ENCODE peak calls at places on chromosomes 4 and X, in ten cellular contexts. One of them, this sample, is unnamed.

GRCh38 chr4:89598602-89599001 is 238.4 kb downstream of the SNCA start:
- DNase-seq in EL: no peak
- DNase-seq in occipital lobe: no peak
- DNase-seq in GM20000: no peak
- DNase-seq in RWPE1: peak
- DNase-seq in MM.1S: no peak
- DNase-seq in activated CD4-positive, alpha-beta T cell treated with anti-CD3 and anti-CD28 coated beads for 4 hours: no peak
- DNase-seq in CD4-positive, alpha-beta T cell: no peak
- DNase-seq in AG20443: no peak
- DNase-seq in stomach: no peak
- DNase-seq in this sample: no peak

GRCh38 chr4:187993827-187994226 is 1.7 kb upstream of the ZFP42 start:
- DNase-seq in EL: no peak
- DNase-seq in RWPE1: no peak
- DNase-seq in AG20443: no peak
- DNase-seq in CD4-positive, alpha-beta T cell: no peak
- DNase-seq in MM.1S: no peak
- DNase-seq in activated CD4-positive, alpha-beta T cell treated with anti-CD3 and anti-CD28 coated beads for 4 hours: no peak
- DNase-seq in stomach: no peak
- DNase-seq in GM20000: no peak
- DNase-seq in occipital lobe: no peak
- DNase-seq in this sample: no peak

GRCh38 chr4:5866841-5867782 is 25.8 kb downstream of the CRMP1 start:
- DNase-seq in EL: no peak
- DNase-seq in activated CD4-positive, alpha-beta T cell treated with anti-CD3 and anti-CD28 coated beads for 4 hours: no peak
- DNase-seq in stomach: no peak
- DNase-seq in RWPE1: no peak
- DNase-seq in AG20443: no peak
- DNase-seq in GM20000: no peak
- DNase-seq in MM.1S: peak
- DNase-seq in occipital lobe: no peak
- DNase-seq in CD4-positive, alpha-beta T cell: no peak
- DNase-seq in this sample: no peak

GRCh38 chr4:78227411-78228057 is 170.4 kb downstream of the FRAS1 start:
- DNase-seq in GM20000: no peak
- DNase-seq in stomach: no peak
- DNase-seq in EL: no peak
- DNase-seq in activated CD4-positive, alpha-beta T cell treated with anti-CD3 and anti-CD28 coated beads for 4 hours: no peak
- DNase-seq in occipital lobe: no peak
- DNase-seq in CD4-positive, alpha-beta T cell: no peak
- DNase-seq in RWPE1: no peak
- DNase-seq in MM.1S: no peak
- DNase-seq in AG20443: no peak
- DNase-seq in this sample: no peak

GRCh38 chr4:102623622-102624021 is 122.5 kb downstream of the NFKB1 start:
- DNase-seq in RWPE1: no peak
- DNase-seq in AG20443: no peak
- DNase-seq in GM20000: no peak
- DNase-seq in stomach: no peak
- DNase-seq in occipital lobe: no peak
- DNase-seq in EL: peak
- DNase-seq in CD4-positive, alpha-beta T cell: no peak
- DNase-seq in activated CD4-positive, alpha-beta T cell treated with anti-CD3 and anti-CD28 coated beads for 4 hours: no peak
- DNase-seq in MM.1S: no peak
- DNase-seq in this sample: no peak

GRCh38 chrX:7889138-7889537 is 38.1 kb downstream of the PNPLA4 start:
- DNase-seq in AG20443: no peak
- DNase-seq in occipital lobe: no peak
- DNase-seq in EL: peak
- DNase-seq in stomach: no peak
- DNase-seq in GM20000: no peak
- DNase-seq in CD4-positive, alpha-beta T cell: no peak
- DNase-seq in activated CD4-positive, alpha-beta T cell treated with anti-CD3 and anti-CD28 coated beads for 4 hours: no peak
- DNase-seq in MM.1S: peak
- DNase-seq in RWPE1: no peak
- DNase-seq in this sample: no peak

GRCh38 chr4:5639556-5639955 is 68.8 kb downstream of the EVC2 start:
- DNase-seq in stomach: no peak
- DNase-seq in activated CD4-positive, alpha-beta T cell treated with anti-CD3 and anti-CD28 coated beads for 4 hours: no peak
- DNase-seq in MM.1S: no peak
- DNase-seq in EL: no peak
- DNase-seq in RWPE1: no peak
- DNase-seq in occipital lobe: no peak
- DNase-seq in GM20000: no peak
- DNase-seq in AG20443: no peak
- DNase-seq in CD4-positive, alpha-beta T cell: no peak
- DNase-seq in this sample: no peak

GRCh38 chr4:26522478-26522877 is 32.2 kb upstream of the CCKAR start:
- DNase-seq in GM20000: no peak
- DNase-seq in stomach: no peak
- DNase-seq in AG20443: peak
- DNase-seq in occipital lobe: no peak
- DNase-seq in EL: peak
- DNase-seq in CD4-positive, alpha-beta T cell: no peak
- DNase-seq in RWPE1: peak
- DNase-seq in MM.1S: no peak
- DNase-seq in activated CD4-positive, alpha-beta T cell treated with anti-CD3 and anti-CD28 coated beads for 4 hours: no peak
- DNase-seq in this sample: no peak

GRCh38 chrX:36241397-36241796 is 321.9 kb downstream of the CFAP47 start:
- DNase-seq in activated CD4-positive, alpha-beta T cell treated with anti-CD3 and anti-CD28 coated beads for 4 hours: no peak
- DNase-seq in RWPE1: no peak
- DNase-seq in EL: no peak
- DNase-seq in AG20443: no peak
- DNase-seq in CD4-positive, alpha-beta T cell: no peak
- DNase-seq in MM.1S: no peak
- DNase-seq in GM20000: no peak
- DNase-seq in stomach: no peak
- DNase-seq in occipital lobe: no peak
- DNase-seq in this sample: no peak

GRCh38 chrX:22095306-22095705 is 63.2 kb downstream of the PHEX start:
- DNase-seq in EL: no peak
- DNase-seq in MM.1S: no peak
- DNase-seq in AG20443: peak
- DNase-seq in stomach: no peak
- DNase-seq in CD4-positive, alpha-beta T cell: no peak
- DNase-seq in RWPE1: no peak
- DNase-seq in GM20000: no peak
- DNase-seq in occipital lobe: no peak
- DNase-seq in activated CD4-positive, alpha-beta T cell treated with anti-CD3 and anti-CD28 coated beads for 4 hours: no peak
- DNase-seq in this sample: no peak

GRCh38 chr4:183823394-183823793 is 81.7 kb upstream of the STOX2 start:
- DNase-seq in EL: peak
- DNase-seq in RWPE1: peak
- DNase-seq in AG20443: peak
- DNase-seq in CD4-positive, alpha-beta T cell: no peak
- DNase-seq in MM.1S: no peak
- DNase-seq in GM20000: no peak
- DNase-seq in stomach: no peak
- DNase-seq in activated CD4-positive, alpha-beta T cell treated with anti-CD3 and anti-CD28 coated beads for 4 hours: no peak
- DNase-seq in occipital lobe: no peak
- DNase-seq in this sample: no peak

GRCh38 chrX:132426695-132427281 is 62.0 kb downstream of the MBNL3 start:
- DNase-seq in stomach: no peak
- DNase-seq in EL: peak
- DNase-seq in MM.1S: no peak
- DNase-seq in GM20000: no peak
- DNase-seq in CD4-positive, alpha-beta T cell: no peak
- DNase-seq in AG20443: peak
- DNase-seq in activated CD4-positive, alpha-beta T cell treated with anti-CD3 and anti-CD28 coated beads for 4 hours: no peak
- DNase-seq in occipital lobe: no peak
- DNase-seq in RWPE1: no peak
- DNase-seq in this sample: no peak

GRCh38 chr4:112007361-112007760 is 137.9 kb upstream of the FAM241A start:
- DNase-seq in occipital lobe: no peak
- DNase-seq in GM20000: no peak
- DNase-seq in EL: no peak
- DNase-seq in CD4-positive, alpha-beta T cell: no peak
- DNase-seq in AG20443: no peak
- DNase-seq in activated CD4-positive, alpha-beta T cell treated with anti-CD3 and anti-CD28 coated beads for 4 hours: no peak
- DNase-seq in RWPE1: no peak
- DNase-seq in MM.1S: no peak
- DNase-seq in stomach: no peak
- DNase-seq in this sample: no peak

GRCh38 chr4:173490817-173491518 is 39.1 kb downstream of the HAND2 start:
- DNase-seq in stomach: no peak
- DNase-seq in occipital lobe: no peak
- DNase-seq in EL: peak
- DNase-seq in MM.1S: no peak
- DNase-seq in AG20443: peak
- DNase-seq in activated CD4-positive, alpha-beta T cell treated with anti-CD3 and anti-CD28 coated beads for 4 hours: no peak
- DNase-seq in CD4-positive, alpha-beta T cell: no peak
- DNase-seq in RWPE1: no peak
- DNase-seq in GM20000: no peak
- DNase-seq in this sample: no peak

GRCh38 chr4:177442623-177443155 is 452 bp upstream of the AGA start:
- DNase-seq in occipital lobe: no peak
- DNase-seq in CD4-positive, alpha-beta T cell: no peak
- DNase-seq in AG20443: no peak
- DNase-seq in RWPE1: no peak
- DNase-seq in stomach: no peak
- DNase-seq in EL: no peak
- DNase-seq in MM.1S: peak
- DNase-seq in GM20000: peak
- DNase-seq in activated CD4-positive, alpha-beta T cell treated with anti-CD3 and anti-CD28 coated beads for 4 hours: peak
- DNase-seq in this sample: peak

GRCh38 chr4:145567471-145567870 is 51.7 kb upstream of the MMAA start:
- DNase-seq in CD4-positive, alpha-beta T cell: no peak
- DNase-seq in MM.1S: no peak
- DNase-seq in occipital lobe: no peak
- DNase-seq in RWPE1: no peak
- DNase-seq in GM20000: no peak
- DNase-seq in activated CD4-positive, alpha-beta T cell treated with anti-CD3 and anti-CD28 coated beads for 4 hours: no peak
- DNase-seq in AG20443: no peak
- DNase-seq in EL: no peak
- DNase-seq in stomach: no peak
- DNase-seq in this sample: no peak

GRCh38 chrX:22526339-22526738 is 253.6 kb downstream of the CBLL2 start:
- DNase-seq in MM.1S: no peak
- DNase-seq in RWPE1: peak
- DNase-seq in stomach: no peak
- DNase-seq in AG20443: peak
- DNase-seq in EL: peak
- DNase-seq in occipital lobe: no peak
- DNase-seq in CD4-positive, alpha-beta T cell: no peak
- DNase-seq in GM20000: peak
- DNase-seq in activated CD4-positive, alpha-beta T cell treated with anti-CD3 and anti-CD28 coated beads for 4 hours: no peak
- DNase-seq in this sample: peak

GRCh38 chrX:129594781-129595180 is 54.7 kb downstream of the OCRL start:
- DNase-seq in occipital lobe: no peak
- DNase-seq in CD4-positive, alpha-beta T cell: no peak
- DNase-seq in stomach: no peak
- DNase-seq in AG20443: no peak
- DNase-seq in RWPE1: no peak
- DNase-seq in activated CD4-positive, alpha-beta T cell treated with anti-CD3 and anti-CD28 coated beads for 4 hours: no peak
- DNase-seq in EL: no peak
- DNase-seq in GM20000: no peak
- DNase-seq in MM.1S: no peak
- DNase-seq in this sample: no peak

GRCh38 chr4:121340247-121340646 is 40.6 kb downstream of the QRFPR start:
- DNase-seq in GM20000: no peak
- DNase-seq in AG20443: no peak
- DNase-seq in MM.1S: no peak
- DNase-seq in CD4-positive, alpha-beta T cell: no peak
- DNase-seq in activated CD4-positive, alpha-beta T cell treated with anti-CD3 and anti-CD28 coated beads for 4 hours: no peak
- DNase-seq in EL: no peak
- DNase-seq in RWPE1: no peak
- DNase-seq in stomach: no peak
- DNase-seq in occipital lobe: no peak
- DNase-seq in this sample: no peak

GRCh38 chr4:92090887-92091286 is 212.9 kb upstream of the GRID2 start:
- DNase-seq in activated CD4-positive, alpha-beta T cell treated with anti-CD3 and anti-CD28 coated beads for 4 hours: no peak
- DNase-seq in occipital lobe: no peak
- DNase-seq in CD4-positive, alpha-beta T cell: no peak
- DNase-seq in AG20443: no peak
- DNase-seq in EL: no peak
- DNase-seq in stomach: no peak
- DNase-seq in MM.1S: no peak
- DNase-seq in GM20000: no peak
- DNase-seq in RWPE1: no peak
- DNase-seq in this sample: no peak

GRCh38 chr4:110515676-110516075 is 39.7 kb downstream of the ENPEP start:
- DNase-seq in AG20443: no peak
- DNase-seq in CD4-positive, alpha-beta T cell: no peak
- DNase-seq in occipital lobe: no peak
- DNase-seq in stomach: no peak
- DNase-seq in EL: peak
- DNase-seq in MM.1S: peak
- DNase-seq in RWPE1: no peak
- DNase-seq in activated CD4-positive, alpha-beta T cell treated with anti-CD3 and anti-CD28 coated beads for 4 hours: no peak
- DNase-seq in GM20000: no peak
- DNase-seq in this sample: no peak

GRCh38 chr4:139734875-139735380 is 69.3 kb downstream of the MGST2 start:
- DNase-seq in MM.1S: peak
- DNase-seq in EL: peak
- DNase-seq in GM20000: peak
- DNase-seq in activated CD4-positive, alpha-beta T cell treated with anti-CD3 and anti-CD28 coated beads for 4 hours: peak
- DNase-seq in stomach: peak
- DNase-seq in occipital lobe: peak
- DNase-seq in RWPE1: peak
- DNase-seq in CD4-positive, alpha-beta T cell: peak
- DNase-seq in AG20443: peak
- DNase-seq in this sample: peak

GRCh38 chr4:107283587-107284559 is 247.8 kb upstream of the DKK2 start:
- DNase-seq in EL: peak
- DNase-seq in activated CD4-positive, alpha-beta T cell treated with anti-CD3 and anti-CD28 coated beads for 4 hours: no peak
- DNase-seq in GM20000: no peak
- DNase-seq in MM.1S: no peak
- DNase-seq in stomach: no peak
- DNase-seq in CD4-positive, alpha-beta T cell: no peak
- DNase-seq in occipital lobe: no peak
- DNase-seq in AG20443: peak
- DNase-seq in RWPE1: peak
- DNase-seq in this sample: no peak

GRCh38 chr4:19776929-19777328 is 474.8 kb upstream of the SLIT2 start:
- DNase-seq in occipital lobe: no peak
- DNase-seq in GM20000: no peak
- DNase-seq in CD4-positive, alpha-beta T cell: no peak
- DNase-seq in EL: peak
- DNase-seq in MM.1S: no peak
- DNase-seq in activated CD4-positive, alpha-beta T cell treated with anti-CD3 and anti-CD28 coated beads for 4 hours: no peak
- DNase-seq in stomach: no peak
- DNase-seq in RWPE1: no peak
- DNase-seq in AG20443: peak
- DNase-seq in this sample: no peak

GRCh38 chrX:8653956-8654355 is 78.0 kb downstream of the ANOS1 start:
- DNase-seq in EL: no peak
- DNase-seq in GM20000: no peak
- DNase-seq in activated CD4-positive, alpha-beta T cell treated with anti-CD3 and anti-CD28 coated beads for 4 hours: no peak
- DNase-seq in stomach: no peak
- DNase-seq in RWPE1: peak
- DNase-seq in AG20443: no peak
- DNase-seq in MM.1S: no peak
- DNase-seq in occipital lobe: no peak
- DNase-seq in CD4-positive, alpha-beta T cell: no peak
- DNase-seq in this sample: no peak

GRCh38 chrX:38811515-38812239 is 10.4 kb downstream of the MID1IP1 start:
- DNase-seq in activated CD4-positive, alpha-beta T cell treated with anti-CD3 and anti-CD28 coated beads for 4 hours: no peak
- DNase-seq in CD4-positive, alpha-beta T cell: no peak
- DNase-seq in MM.1S: peak
- DNase-seq in EL: peak
- DNase-seq in RWPE1: peak
- DNase-seq in stomach: no peak
- DNase-seq in occipital lobe: no peak
- DNase-seq in AG20443: no peak
- DNase-seq in GM20000: peak
- DNase-seq in this sample: no peak

GRCh38 chrX:37905436-37906147 is 58.2 kb upstream of the DYNLT3 start:
- DNase-seq in MM.1S: no peak
- DNase-seq in GM20000: no peak
- DNase-seq in AG20443: peak
- DNase-seq in occipital lobe: no peak
- DNase-seq in EL: peak
- DNase-seq in RWPE1: no peak
- DNase-seq in stomach: peak
- DNase-seq in activated CD4-positive, alpha-beta T cell treated with anti-CD3 and anti-CD28 coated beads for 4 hours: no peak
- DNase-seq in CD4-positive, alpha-beta T cell: no peak
- DNase-seq in this sample: no peak

GRCh38 chr4:165207016-165207430 is 338 bp upstream of the KLHL2 start:
- DNase-seq in occipital lobe: peak
- DNase-seq in activated CD4-positive, alpha-beta T cell treated with anti-CD3 and anti-CD28 coated beads for 4 hours: no peak
- DNase-seq in AG20443: no peak
- DNase-seq in EL: peak
- DNase-seq in MM.1S: no peak
- DNase-seq in GM20000: peak
- DNase-seq in RWPE1: no peak
- DNase-seq in stomach: no peak
- DNase-seq in CD4-positive, alpha-beta T cell: no peak
- DNase-seq in this sample: peak